ENCODE peak calls at places on chromosome 18, in six cellular contexts. One of them, this sample, is unnamed.
A peak's percentile ranks its signal among the peaks of the same experiment; 100 is the strongest.

GRCh38 chr18:54388203-54389142 is 30.8 kb downstream of the C18orf54 start:
- DNase-seq in heart right ventricle: no peak
- DNase-seq in keratinocyte: peak; percentile 77
- DNase-seq in brain microvascular endothelial cell: peak; percentile 91
- DNase-seq in foreskin fibroblast: peak; percentile 84
- DNase-seq in BE2C: peak; percentile 6
- DNase-seq in this sample: peak; percentile 53

GRCh38 chr18:36697905-36698304 is 130.9 kb downstream of the TPGS2 start:
- DNase-seq in heart right ventricle: no peak
- DNase-seq in keratinocyte: no peak
- DNase-seq in brain microvascular endothelial cell: peak; percentile 52
- DNase-seq in foreskin fibroblast: peak; percentile 75
- DNase-seq in BE2C: no peak
- DNase-seq in this sample: no peak

GRCh38 chr18:22609642-22610041 is 191.9 kb upstream of the CTAGE1 start:
- DNase-seq in heart right ventricle: peak; percentile 66
- DNase-seq in keratinocyte: no peak
- DNase-seq in brain microvascular endothelial cell: peak; percentile 79
- DNase-seq in foreskin fibroblast: no peak
- DNase-seq in BE2C: no peak
- DNase-seq in this sample: peak; percentile 41

GRCh38 chr18:41162191-41162590 is 792.8 kb upstream of the PIK3C3 start:
- DNase-seq in heart right ventricle: no peak
- DNase-seq in keratinocyte: no peak
- DNase-seq in brain microvascular endothelial cell: no peak
- DNase-seq in foreskin fibroblast: no peak
- DNase-seq in BE2C: no peak
- DNase-seq in this sample: no peak

GRCh38 chr18:25557006-25557405 is 205.0 kb upstream of the ZNF521 start:
- DNase-seq in heart right ventricle: no peak
- DNase-seq in keratinocyte: no peak
- DNase-seq in brain microvascular endothelial cell: no peak
- DNase-seq in foreskin fibroblast: peak; percentile 1
- DNase-seq in BE2C: no peak
- DNase-seq in this sample: no peak

GRCh38 chr18:50654658-50655550 is 95.0 kb downstream of the MAPK4 start:
- DNase-seq in heart right ventricle: peak; percentile 38
- DNase-seq in keratinocyte: no peak
- DNase-seq in brain microvascular endothelial cell: no peak
- DNase-seq in foreskin fibroblast: no peak
- DNase-seq in BE2C: no peak
- DNase-seq in this sample: no peak

GRCh38 chr18:49561377-49562193 is at the start of gene LIPG:
- DNase-seq in heart right ventricle: no peak
- DNase-seq in keratinocyte: peak; percentile 78
- DNase-seq in brain microvascular endothelial cell: peak; percentile 58
- DNase-seq in foreskin fibroblast: peak; percentile 57
- DNase-seq in BE2C: no peak
- DNase-seq in this sample: peak; percentile 93

GRCh38 chr18:70936160-70936559 is 647.3 kb downstream of the SOCS6 start:
- DNase-seq in heart right ventricle: no peak
- DNase-seq in keratinocyte: no peak
- DNase-seq in brain microvascular endothelial cell: no peak
- DNase-seq in foreskin fibroblast: no peak
- DNase-seq in BE2C: no peak
- DNase-seq in this sample: no peak

GRCh38 chr18:5424903-5425302 is 118.9 kb downstream of the EPB41L3 start:
- DNase-seq in heart right ventricle: no peak
- DNase-seq in keratinocyte: no peak
- DNase-seq in brain microvascular endothelial cell: peak; percentile 39
- DNase-seq in foreskin fibroblast: peak; percentile 3
- DNase-seq in BE2C: no peak
- DNase-seq in this sample: no peak

GRCh38 chr18:59593291-59593717 is 103.9 kb downstream of the CCBE1 start:
- DNase-seq in heart right ventricle: no peak
- DNase-seq in keratinocyte: no peak
- DNase-seq in brain microvascular endothelial cell: no peak
- DNase-seq in foreskin fibroblast: peak; percentile 53
- DNase-seq in BE2C: no peak
- DNase-seq in this sample: peak; percentile 92

GRCh38 chr18:32610116-32610630 is 139.5 kb upstream of the GAREM1 start:
- DNase-seq in heart right ventricle: no peak
- DNase-seq in keratinocyte: no peak
- DNase-seq in brain microvascular endothelial cell: no peak
- DNase-seq in foreskin fibroblast: no peak
- DNase-seq in BE2C: no peak
- DNase-seq in this sample: no peak

GRCh38 chr18:79252904-79253633 is 142.7 kb upstream of the NFATC1 start:
- DNase-seq in heart right ventricle: no peak
- DNase-seq in keratinocyte: no peak
- DNase-seq in brain microvascular endothelial cell: no peak
- DNase-seq in foreskin fibroblast: no peak
- DNase-seq in BE2C: no peak
- DNase-seq in this sample: no peak

GRCh38 chr18:76572517-76573247 is 77.6 kb upstream of the ZNF516 start:
- DNase-seq in heart right ventricle: no peak
- DNase-seq in keratinocyte: no peak
- DNase-seq in brain microvascular endothelial cell: no peak
- DNase-seq in foreskin fibroblast: no peak
- DNase-seq in BE2C: no peak
- DNase-seq in this sample: no peak

GRCh38 chr18:6629635-6630140 is 99.8 kb upstream of the ARHGAP28 start:
- DNase-seq in heart right ventricle: no peak
- DNase-seq in keratinocyte: no peak
- DNase-seq in brain microvascular endothelial cell: peak; percentile 64
- DNase-seq in foreskin fibroblast: no peak
- DNase-seq in BE2C: no peak
- DNase-seq in this sample: no peak

GRCh38 chr18:14921547-14921946 is 173.6 kb downstream of the ANKRD30B start:
- DNase-seq in heart right ventricle: no peak
- DNase-seq in keratinocyte: no peak
- DNase-seq in brain microvascular endothelial cell: no peak
- DNase-seq in foreskin fibroblast: no peak
- DNase-seq in BE2C: no peak
- DNase-seq in this sample: no peak

GRCh38 chr18:476368-476767 is 24.1 kb downstream of the COLEC12 start:
- DNase-seq in heart right ventricle: no peak
- DNase-seq in keratinocyte: no peak
- DNase-seq in brain microvascular endothelial cell: no peak
- DNase-seq in foreskin fibroblast: no peak
- DNase-seq in BE2C: no peak
- DNase-seq in this sample: no peak

GRCh38 chr18:74266161-74266560 is 25.6 kb downstream of the CYB5A start:
- DNase-seq in heart right ventricle: no peak
- DNase-seq in keratinocyte: no peak
- DNase-seq in brain microvascular endothelial cell: peak; percentile 48
- DNase-seq in foreskin fibroblast: no peak
- DNase-seq in BE2C: no peak
- DNase-seq in this sample: no peak

GRCh38 chr18:47191956-47192355 is 15.8 kb upstream of the IER3IP1 start:
- DNase-seq in heart right ventricle: no peak
- DNase-seq in keratinocyte: no peak
- DNase-seq in brain microvascular endothelial cell: peak; percentile 52
- DNase-seq in foreskin fibroblast: peak; percentile 20
- DNase-seq in BE2C: no peak
- DNase-seq in this sample: no peak

GRCh38 chr18:10329116-10329515 is 125.3 kb upstream of the APCDD1 start:
- DNase-seq in heart right ventricle: no peak
- DNase-seq in keratinocyte: no peak
- DNase-seq in brain microvascular endothelial cell: peak; percentile 6
- DNase-seq in foreskin fibroblast: peak; percentile 34
- DNase-seq in BE2C: no peak
- DNase-seq in this sample: no peak

GRCh38 chr18:58417752-58418151 is 211.1 kb downstream of the ALPK2 start:
- DNase-seq in heart right ventricle: no peak
- DNase-seq in keratinocyte: no peak
- DNase-seq in brain microvascular endothelial cell: peak; percentile 20
- DNase-seq in foreskin fibroblast: peak; percentile 34
- DNase-seq in BE2C: no peak
- DNase-seq in this sample: no peak
- H3K4me3 ChIP-seq in heart right ventricle: no peak overlapping the region
- H3K4me3 ChIP-seq in keratinocyte: no peak overlapping the region
- H3K4me3 ChIP-seq in brain microvascular endothelial cell: no peak overlapping the region
- H3K4me3 ChIP-seq in foreskin fibroblast: no peak overlapping the region
- H3K4me3 ChIP-seq in BE2C: no peak overlapping the region
- H3K4me3 ChIP-seq in this sample: no peak overlapping the region

DNA sequence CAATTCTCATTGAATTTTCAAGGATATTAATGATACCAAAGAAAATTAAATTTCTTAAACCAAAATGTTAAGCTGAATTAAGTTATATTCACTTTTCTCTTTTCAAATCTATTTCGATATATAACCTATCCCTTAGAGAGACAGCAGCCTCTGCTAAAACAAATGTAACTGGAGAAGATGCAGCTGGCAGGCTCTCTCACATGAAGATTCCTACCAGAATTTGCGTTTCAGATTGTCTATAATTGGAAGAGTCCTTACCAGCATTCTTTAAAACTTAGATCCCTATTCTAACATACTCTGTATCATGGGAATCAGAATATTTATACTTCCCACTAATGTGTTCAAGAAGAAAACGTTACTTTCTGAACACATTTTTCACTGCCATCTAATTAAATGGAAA is 1.6 kb downstream of the PTPN2 start:
- DNase-seq in heart right ventricle: no peak
- DNase-seq in keratinocyte: no peak
- DNase-seq in brain microvascular endothelial cell: no peak
- DNase-seq in foreskin fibroblast: peak; percentile 6
- DNase-seq in BE2C: no peak
- DNase-seq in this sample: peak; percentile 81
- H3K4me3 ChIP-seq in heart right ventricle: peak overlapping the region; percentile 87
- H3K4me3 ChIP-seq in keratinocyte: peak overlapping the region; percentile 77
- H3K4me3 ChIP-seq in brain microvascular endothelial cell: peak overlapping the region; percentile 83
- H3K4me3 ChIP-seq in foreskin fibroblast: peak overlapping the region; percentile 81
- H3K4me3 ChIP-seq in BE2C: peak overlapping the region; percentile 71
- H3K4me3 ChIP-seq in this sample: peak overlapping the region; percentile 86

GRCh38 chr18:69402219-69402989 is 1.7 kb downstream of the DOK6 start:
- DNase-seq in heart right ventricle: no peak
- DNase-seq in keratinocyte: no peak
- DNase-seq in brain microvascular endothelial cell: no peak
- DNase-seq in foreskin fibroblast: no peak
- DNase-seq in BE2C: no peak
- DNase-seq in this sample: peak; percentile 80
- H3K4me3 ChIP-seq in heart right ventricle: peak overlapping the region; percentile 41
- H3K4me3 ChIP-seq in keratinocyte: no peak overlapping the region
- H3K4me3 ChIP-seq in brain microvascular endothelial cell: peak overlapping the region; percentile 69
- H3K4me3 ChIP-seq in foreskin fibroblast: peak overlapping the region; percentile 49
- H3K4me3 ChIP-seq in BE2C: no peak overlapping the region
- H3K4me3 ChIP-seq in this sample: no peak overlapping the region

GRCh38 chr18:63994783-63995399 is 25.0 kb downstream of the SERPINB8 start:
- DNase-seq in heart right ventricle: no peak
- DNase-seq in keratinocyte: no peak
- DNase-seq in brain microvascular endothelial cell: peak; percentile 56
- DNase-seq in foreskin fibroblast: peak; percentile 41
- DNase-seq in BE2C: peak; percentile 19
- DNase-seq in this sample: peak; percentile 90
- H3K4me3 ChIP-seq in heart right ventricle: no peak overlapping the region
- H3K4me3 ChIP-seq in keratinocyte: no peak overlapping the region
- H3K4me3 ChIP-seq in brain microvascular endothelial cell: no peak overlapping the region
- H3K4me3 ChIP-seq in foreskin fibroblast: no peak overlapping the region
- H3K4me3 ChIP-seq in BE2C: no peak overlapping the region
- H3K4me3 ChIP-seq in this sample: no peak overlapping the region

DNA sequence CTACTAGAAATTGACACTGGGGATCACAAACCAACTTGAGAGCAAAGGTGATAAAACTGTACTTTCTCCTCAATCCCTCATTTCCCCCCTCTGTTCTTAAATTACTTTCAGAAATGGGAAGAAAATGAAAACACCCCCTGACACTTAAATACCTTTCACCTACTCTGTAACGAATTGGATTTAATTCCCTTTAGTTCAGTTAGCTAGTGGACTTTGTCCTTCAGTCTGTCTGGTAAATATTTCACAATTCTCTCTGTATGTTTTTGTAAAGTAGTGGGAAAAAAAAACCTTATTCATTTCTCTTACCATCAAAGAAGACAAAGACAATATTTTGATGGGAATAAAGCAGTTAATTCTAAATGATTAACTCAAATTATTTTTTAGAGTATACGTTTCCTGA is 85.7 kb downstream of the CDH2 start:
- DNase-seq in heart right ventricle: no peak
- DNase-seq in keratinocyte: no peak
- DNase-seq in brain microvascular endothelial cell: no peak
- DNase-seq in foreskin fibroblast: no peak
- DNase-seq in BE2C: no peak
- DNase-seq in this sample: no peak
- H3K4me3 ChIP-seq in heart right ventricle: no peak overlapping the region
- H3K4me3 ChIP-seq in keratinocyte: no peak overlapping the region
- H3K4me3 ChIP-seq in brain microvascular endothelial cell: no peak overlapping the region
- H3K4me3 ChIP-seq in foreskin fibroblast: no peak overlapping the region
- H3K4me3 ChIP-seq in BE2C: no peak overlapping the region
- H3K4me3 ChIP-seq in this sample: no peak overlapping the region

GRCh38 chr18:12701161-12701560 is 1.4 kb downstream of the CEP76 start:
- DNase-seq in heart right ventricle: no peak
- DNase-seq in keratinocyte: no peak
- DNase-seq in brain microvascular endothelial cell: no peak
- DNase-seq in foreskin fibroblast: no peak
- DNase-seq in BE2C: no peak
- DNase-seq in this sample: no peak
- H3K4me3 ChIP-seq in heart right ventricle: no peak overlapping the region
- H3K4me3 ChIP-seq in keratinocyte: peak overlapping the region; percentile 90
- H3K4me3 ChIP-seq in brain microvascular endothelial cell: peak overlapping the region; percentile 94
- H3K4me3 ChIP-seq in foreskin fibroblast: peak overlapping the region; percentile 95
- H3K4me3 ChIP-seq in BE2C: peak overlapping the region; percentile 88
- H3K4me3 ChIP-seq in this sample: peak overlapping the region; percentile 97

This sample was measured in osteoblast.